ENCODE peak calls at places on chromosomes 16 and 17, in four cellular contexts. One of them, this sample, is unnamed.

GRCh38 chr17:44097110-44097810 is 26.2 kb downstream of the HDAC5 start:
- DNase-seq in AG04450: no peak
- DNase-seq in fibroblast of lung: peak; percentile 60
- DNase-seq in Peyer's patch: no peak
- DNase-seq in this sample: peak; percentile 85

GRCh38 chr16:71423016-71423415 is 18.8 kb downstream of the TLE7 start:
- DNase-seq in AG04450: no peak
- DNase-seq in fibroblast of lung: no peak
- DNase-seq in Peyer's patch: peak; percentile 9
- DNase-seq in this sample: no peak

GRCh38 chr17:80961516-80961915 is 30.1 kb upstream of the CHMP6 start:
- DNase-seq in AG04450: no peak
- DNase-seq in fibroblast of lung: no peak
- DNase-seq in Peyer's patch: no peak
- DNase-seq in this sample: no peak

GRCh38 chr16:15690296-15690695 is 40.3 kb downstream of the NDE1 start:
- DNase-seq in AG04450: no peak
- DNase-seq in fibroblast of lung: peak; percentile 52
- DNase-seq in Peyer's patch: no peak
- DNase-seq in this sample: peak; percentile 32

GRCh38 chr16:65154321-65154720 is 32.5 kb upstream of the CDH11 start:
- DNase-seq in AG04450: no peak
- DNase-seq in fibroblast of lung: peak; percentile 24
- DNase-seq in Peyer's patch: no peak
- DNase-seq in this sample: no peak

GRCh38 chr17:77734371-77735050 is 224.0 kb upstream of the TNRC6C start:
- DNase-seq in AG04450: no peak
- DNase-seq in fibroblast of lung: peak; percentile 49
- DNase-seq in Peyer's patch: peak; percentile 67
- DNase-seq in this sample: peak; percentile 37

GRCh38 chr16:76441391-76441790 is 164.2 kb downstream of the CNTNAP4 start:
- DNase-seq in AG04450: no peak
- DNase-seq in fibroblast of lung: no peak
- DNase-seq in Peyer's patch: no peak
- DNase-seq in this sample: no peak

GRCh38 chr17:43444223-43445008 is 39.4 kb upstream of the DHX8 start:
- DNase-seq in AG04450: no peak
- DNase-seq in fibroblast of lung: peak; percentile 89
- DNase-seq in Peyer's patch: no peak
- DNase-seq in this sample: no peak

GRCh38 chr16:63690961-63691360 is 1430.9 kb downstream of the CDH11 start:
- DNase-seq in AG04450: no peak
- DNase-seq in fibroblast of lung: no peak
- DNase-seq in Peyer's patch: no peak
- DNase-seq in this sample: no peak

GRCh38 chr17:36934759-36935630 is 2.3 kb upstream of the LHX1 start:
- DNase-seq in AG04450: no peak
- DNase-seq in fibroblast of lung: no peak
- DNase-seq in Peyer's patch: no peak
- DNase-seq in this sample: no peak

GRCh38 chr16:11405331-11406176 is 60.3 kb downstream of the RMI2 start:
- DNase-seq in AG04450: no peak
- DNase-seq in fibroblast of lung: no peak
- DNase-seq in Peyer's patch: peak; percentile 73
- DNase-seq in this sample: peak; percentile 14

GRCh38 chr17:61313515-61314326 is 85.9 kb upstream of the TBX2 start:
- DNase-seq in AG04450: no peak
- DNase-seq in fibroblast of lung: no peak
- DNase-seq in Peyer's patch: no peak
- DNase-seq in this sample: no peak

GRCh38 chr16:64975821-64976220 is 146.0 kb downstream of the CDH11 start:
- DNase-seq in AG04450: no peak
- DNase-seq in fibroblast of lung: no peak
- DNase-seq in Peyer's patch: no peak
- DNase-seq in this sample: peak; percentile 44

GRCh38 chr17:35083071-35083470 is 19.6 kb upstream of the RFFL start:
- DNase-seq in AG04450: no peak
- DNase-seq in fibroblast of lung: no peak
- DNase-seq in Peyer's patch: no peak
- DNase-seq in this sample: no peak

GRCh38 chr17:8791910-8792270 is 7.3 kb downstream of the MFSD6L start:
- DNase-seq in AG04450: peak; percentile 2
- DNase-seq in fibroblast of lung: peak; percentile 86
- DNase-seq in Peyer's patch: no peak
- DNase-seq in this sample: peak; percentile 59

GRCh38 chr16:50201784-50202183 is 48.7 kb downstream of the TENT4B start:
- DNase-seq in AG04450: no peak
- DNase-seq in fibroblast of lung: no peak
- DNase-seq in Peyer's patch: no peak
- DNase-seq in this sample: peak; percentile 46

GRCh38 chr17:43015579-43015978 is 6.6 kb downstream of the VAT1 start:
- DNase-seq in AG04450: no peak
- DNase-seq in fibroblast of lung: no peak
- DNase-seq in Peyer's patch: no peak
- DNase-seq in this sample: no peak

GRCh38 chr17:67841992-67842391 is 16.7 kb downstream of the BPTF start:
- DNase-seq in AG04450: no peak
- DNase-seq in fibroblast of lung: no peak
- DNase-seq in Peyer's patch: no peak
- DNase-seq in this sample: no peak

GRCh38 chr16:84266451-84266850 is 26.6 kb upstream of the KCNG4 start:
- DNase-seq in AG04450: no peak
- DNase-seq in fibroblast of lung: peak; percentile 58
- DNase-seq in Peyer's patch: peak; percentile 52
- DNase-seq in this sample: peak; percentile 68

DNA sequence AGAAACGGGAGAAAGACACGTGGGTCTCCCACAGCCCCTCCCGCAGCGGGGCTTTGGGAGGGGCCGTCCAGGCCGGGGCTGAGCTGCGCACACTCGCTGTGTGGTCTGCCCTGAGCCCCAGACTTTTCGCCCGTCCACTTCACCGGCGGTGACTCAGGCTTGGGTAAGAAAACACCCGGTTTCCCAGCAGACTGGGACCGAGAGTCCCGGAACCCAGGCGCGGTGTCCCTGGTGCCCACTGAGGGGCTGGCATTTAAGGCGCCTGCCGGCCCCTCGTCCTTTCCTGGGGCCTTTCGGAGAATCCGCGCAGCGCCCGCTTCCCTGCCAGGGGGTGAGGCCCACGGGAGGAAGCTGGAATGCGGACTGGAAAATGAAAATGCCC is 100.4 kb downstream of the C16orf95 start:
- DNase-seq in AG04450: no peak
- DNase-seq in fibroblast of lung: peak; percentile 67
- DNase-seq in Peyer's patch: no peak
- DNase-seq in this sample: no peak
- H3K4me3 ChIP-seq in AG04450: no peak overlapping the region
- H3K4me3 ChIP-seq in fibroblast of lung: no peak overlapping the region
- H3K4me3 ChIP-seq in Peyer's patch: no peak overlapping the region
- H3K4me3 ChIP-seq in this sample: no peak overlapping the region

GRCh38 chr17:47323382-47324223 is at the start of gene EFCAB13:
- DNase-seq in AG04450: peak; percentile 18
- DNase-seq in fibroblast of lung: peak; percentile 81
- DNase-seq in Peyer's patch: peak; percentile 96
- DNase-seq in this sample: peak; percentile 86
- TF ChIP-seq CTCF in AG04450: no peak
- TF ChIP-seq CTCF in fibroblast of lung: no peak
- TF ChIP-seq CTCF in Peyer's patch: no peak
- TF ChIP-seq CTCF in this sample: no peak

GRCh38 chr16:370980-371728 is 816 bp upstream of the MRPL28 start:
- DNase-seq in AG04450: no peak
- DNase-seq in fibroblast of lung: no peak
- DNase-seq in Peyer's patch: no peak
- DNase-seq in this sample: no peak

GRCh38 chr16:370443-370842 is at the start of gene MRPL28:
- DNase-seq in AG04450: peak; percentile 91
- DNase-seq in fibroblast of lung: peak; percentile 95
- DNase-seq in Peyer's patch: peak; percentile 98
- DNase-seq in this sample: peak; percentile 95

GRCh38 chr16:372584-372983 is 2.2 kb upstream of the MRPL28 start:
- DNase-seq in AG04450: no peak
- DNase-seq in fibroblast of lung: no peak
- DNase-seq in Peyer's patch: no peak
- DNase-seq in this sample: no peak

GRCh38 chr16:373020-373598 is 2.8 kb upstream of the MRPL28 start:
- DNase-seq in AG04450: no peak
- DNase-seq in fibroblast of lung: no peak
- DNase-seq in Peyer's patch: no peak
- DNase-seq in this sample: no peak

DNA sequence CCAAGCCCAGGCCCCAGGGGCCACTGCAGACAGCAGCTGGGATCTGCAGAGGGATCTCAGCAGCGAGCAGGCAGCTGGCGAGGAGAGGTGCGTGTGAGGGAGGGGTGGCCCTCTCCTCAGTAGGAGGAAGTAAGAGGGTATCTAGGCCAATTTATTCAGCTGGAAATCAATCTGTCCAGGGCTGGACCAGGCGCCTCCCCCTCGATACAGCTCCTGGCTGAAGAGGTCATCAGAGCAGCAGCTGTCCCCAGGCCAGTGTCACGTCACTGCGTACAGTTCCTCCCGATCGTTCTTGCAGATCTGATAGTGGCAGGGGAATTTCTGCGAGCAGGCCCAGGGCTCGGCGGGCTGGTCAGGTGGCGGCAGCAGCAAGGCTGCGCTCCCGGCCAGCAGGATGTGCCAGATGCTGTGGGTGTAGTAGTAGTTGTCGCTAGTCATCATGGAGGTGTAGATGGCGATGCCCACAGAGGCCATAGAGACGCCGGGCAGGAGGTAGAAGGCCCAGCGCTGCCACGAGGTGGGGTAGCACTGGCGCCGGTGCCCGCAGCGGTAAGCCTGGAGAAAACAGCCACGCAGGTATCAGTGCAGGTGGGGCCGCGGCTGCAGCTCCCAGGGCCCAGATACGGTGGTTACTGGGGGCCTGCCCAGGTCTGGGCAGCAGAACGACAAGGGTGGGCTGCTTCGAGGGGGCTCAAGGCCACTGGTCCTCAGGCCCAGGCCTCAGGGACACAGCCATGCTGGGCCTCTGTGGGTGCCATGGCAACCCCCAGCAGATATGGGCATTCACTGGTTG is 1.6 kb upstream of the MRPL28 start:
- DNase-seq in AG04450: no peak
- DNase-seq in fibroblast of lung: no peak
- DNase-seq in Peyer's patch: no peak
- DNase-seq in this sample: no peak
- H3K4me3 ChIP-seq in AG04450: no peak overlapping the region
- H3K4me3 ChIP-seq in fibroblast of lung: no peak overlapping the region
- H3K4me3 ChIP-seq in Peyer's patch: no peak overlapping the region
- H3K4me3 ChIP-seq in this sample: no peak overlapping the region

GRCh38 chr17:74964246-74964761 is 8.3 kb downstream of the HID1 start:
- DNase-seq in AG04450: no peak
- DNase-seq in fibroblast of lung: no peak
- DNase-seq in Peyer's patch: no peak
- DNase-seq in this sample: no peak
- TF ChIP-seq CTCF in AG04450: no peak
- TF ChIP-seq CTCF in fibroblast of lung: no peak
- TF ChIP-seq CTCF in Peyer's patch: no peak
- TF ChIP-seq CTCF in this sample: no peak

GRCh38 chr16:85441189-85441889 is 171.8 kb upstream of the GSE1 start:
- DNase-seq in AG04450: no peak
- DNase-seq in fibroblast of lung: no peak
- DNase-seq in Peyer's patch: no peak
- DNase-seq in this sample: no peak
- H3K4me3 ChIP-seq in AG04450: no peak overlapping the region
- H3K4me3 ChIP-seq in fibroblast of lung: no peak overlapping the region
- H3K4me3 ChIP-seq in Peyer's patch: no peak overlapping the region
- H3K4me3 ChIP-seq in this sample: no peak overlapping the region